ENCODE peak calls at places on chromosomes 4 and X, in nine cellular contexts. S, Z, F, D, W, R, X, E and M are unnamed samples.

GRCh38 chrX:119736206-119736764 is 22.1 kb upstream of the SOWAHD start:
- DNase-seq in S (no peak), Z (no peak), F (no peak), D (no peak), W (no peak), R (no peak), X (no peak), E (no peak), M (no peak)

GRCh38 chrX:102959471-102959870 is 22.4 kb downstream of the RAB40AL start:
- DNase-seq in S (peak), Z (peak), F (no peak), D (no peak), W (no peak), R (no peak), X (no peak), E (no peak), M (no peak)

GRCh38 chr4:173526034-173526482 is 4.0 kb downstream of the HAND2 start:
- DNase-seq in S (peak), Z (no peak), F (no peak), D (no peak), W (no peak), R (no peak), X (no peak), E (no peak), M (no peak)

GRCh38 chr4:19748911-19749473 is 502.7 kb upstream of the SLIT2 start:
- DNase-seq in S (no peak), Z (no peak), F (no peak), D (no peak), W (no peak), R (no peak), X (peak), E (no peak), M (no peak)

GRCh38 chr4:77911842-77912450 is 49.3 kb downstream of the MRPL1 start:
- DNase-seq in S (no peak), Z (no peak), F (no peak), D (no peak), W (no peak), R (no peak), X (no peak), E (no peak), M (no peak)

GRCh38 chrX:361231-362145 is 25.2 kb downstream of the PPP2R3B start:
- DNase-seq in S (no peak), Z (no peak), F (no peak), D (no peak), W (no peak), R (no peak), X (no peak), E (no peak), M (no peak)

GRCh38 chr4:56674984-56675383 is 6.1 kb downstream of the HOPX start:
- DNase-seq in S (peak), Z (no peak), F (no peak), D (no peak), W (no peak), R (no peak), X (no peak), E (no peak), M (no peak)

GRCh38 chr4:107740950-107741701 is 21.1 kb upstream of the PAPSS1 start:
- DNase-seq in S (peak), Z (peak), F (no peak), D (no peak), W (no peak), R (peak), X (no peak), E (no peak), M (no peak)

GRCh38 chr4:142293536-142293935 is 552.6 kb downstream of the INPP4B start:
- DNase-seq in S (peak), Z (peak), F (no peak), D (no peak), W (no peak), R (no peak), X (no peak), E (no peak), M (no peak)

GRCh38 chrX:41468647-41469323 is 21.6 kb downstream of the NYX start:
- DNase-seq in S (peak), Z (peak), F (no peak), D (no peak), W (no peak), R (no peak), X (no peak), E (no peak), M (no peak)

GRCh38 chrX:108735087-108735679 is 1.2 kb downstream of the IRS4 start:
- DNase-seq in S (no peak), Z (no peak), F (no peak), D (no peak), W (no peak), R (no peak), X (no peak), E (no peak), M (no peak)

GRCh38 chrX:42533761-42534160 is 244.2 kb downstream of the PPP1R2C start:
- DNase-seq in S (no peak), Z (no peak), F (no peak), D (no peak), W (no peak), R (no peak), X (no peak), E (no peak), M (no peak)

GRCh38 chr4:47145630-47146029 is 114.3 kb downstream of the GABRB1 start:
- DNase-seq in S (peak), Z (peak), F (no peak), D (no peak), W (no peak), R (peak), X (no peak), E (no peak), M (no peak)

GRCh38 chr4:153465583-153465921 is 608 bp upstream of the TMEM131L start:
- DNase-seq in S (peak), Z (peak), F (no peak), D (no peak), W (peak), R (no peak), X (peak), E (no peak), M (peak)

GRCh38 chr4:168585168-168586091 is 88.6 kb downstream of the PALLD start:
- DNase-seq in S (peak), Z (peak), F (peak), D (no peak), W (peak), R (no peak), X (peak), E (no peak), M (peak)

GRCh38 chr4:187172340-187172761 is 448.7 kb upstream of the FAT1 start:
- DNase-seq in S (peak), Z (peak), F (no peak), D (no peak), W (no peak), R (peak), X (peak), E (no peak), M (peak)

GRCh38 chr4:187174749-187175148 is 451.1 kb upstream of the FAT1 start:
- DNase-seq in S (no peak), Z (no peak), F (no peak), D (no peak), W (no peak), R (no peak), X (no peak), E (no peak), M (no peak)

GRCh38 chr4:187178084-187178483 is 454.4 kb upstream of the FAT1 start:
- DNase-seq in S (no peak), Z (no peak), F (no peak), D (no peak), W (no peak), R (no peak), X (no peak), E (no peak), M (no peak)

GRCh38 chr4:187176261-187176910 is 452.7 kb upstream of the FAT1 start:
- DNase-seq in S (no peak), Z (no peak), F (no peak), D (no peak), W (no peak), R (no peak), X (no peak), E (no peak), M (no peak)

DNA sequence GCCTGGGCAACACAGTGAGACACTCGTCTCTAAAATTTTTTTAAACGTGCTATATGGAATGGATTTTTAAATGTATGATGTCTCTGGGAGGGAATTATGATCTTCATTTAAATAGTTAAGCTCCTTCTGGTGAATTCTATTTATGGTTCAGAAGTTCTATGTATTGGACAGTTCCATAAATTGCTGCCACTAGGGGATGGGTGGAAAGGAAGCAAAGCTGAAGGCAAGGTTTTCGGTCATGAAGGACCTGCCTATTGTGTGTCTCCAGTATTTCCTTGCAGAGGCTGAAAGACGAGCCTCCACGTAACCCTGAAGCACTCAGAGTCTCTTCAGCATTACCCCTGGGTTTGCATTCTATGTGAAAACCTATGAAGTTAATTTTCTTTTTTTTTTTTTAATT is 451.5 kb upstream of the FAT1 start:
- DNase-seq in S (no peak), Z (no peak), F (no peak), D (no peak), W (no peak), R (no peak), X (no peak), E (no peak), M (no peak)
- TF ChIP-seq CTCF in S (peak), Z (peak), F (no peak), D (no peak), W (no peak), R (no peak), X (no peak), E (peak), M (no peak)

DNA sequence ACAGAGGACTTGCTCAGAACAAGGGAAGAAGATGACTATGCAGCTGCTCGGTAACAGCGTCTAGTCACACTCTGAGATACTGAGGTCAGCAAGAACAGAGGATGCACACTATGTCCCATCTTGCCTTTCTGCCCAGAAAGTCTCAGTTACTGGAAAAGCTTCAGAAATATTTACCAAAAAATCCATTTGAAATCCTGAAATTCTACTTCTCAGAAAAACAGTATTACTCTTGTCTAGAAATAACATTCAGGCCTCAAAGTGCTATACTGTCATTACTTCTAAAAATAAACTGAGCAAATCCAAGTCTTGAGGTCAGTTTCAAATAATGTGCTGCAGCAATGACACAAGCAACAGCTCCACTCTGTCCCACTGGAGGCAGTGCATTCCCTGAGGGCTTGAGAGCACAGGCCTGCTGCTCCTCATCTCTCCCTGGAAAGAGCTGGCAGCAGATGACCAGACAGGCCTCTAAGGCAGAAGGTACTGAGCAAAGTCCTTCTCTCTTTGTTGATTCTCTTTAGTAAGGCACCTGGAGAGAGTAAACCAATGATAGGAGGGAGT is 76.9 kb downstream of the CAMK2D start:
- DNase-seq in S (peak), Z (peak), F (no peak), D (no peak), W (peak), R (no peak), X (no peak), E (no peak), M (no peak)
- TF ChIP-seq CTCF in S (peak), Z (peak), F (no peak), D (no peak), W (peak), R (peak), X (no peak), E (peak), M (no peak)

GRCh38 chr4:10480616-10481015 is 23.4 kb upstream of the ZNF518B start:
- DNase-seq in S (no peak), Z (no peak), F (no peak), D (no peak), W (no peak), R (no peak), X (no peak), E (no peak), M (no peak)
- TF ChIP-seq CTCF in S (no peak), Z (no peak), F (no peak), D (no peak), W (no peak), R (no peak), X (no peak), E (no peak), M (no peak)

DNA sequence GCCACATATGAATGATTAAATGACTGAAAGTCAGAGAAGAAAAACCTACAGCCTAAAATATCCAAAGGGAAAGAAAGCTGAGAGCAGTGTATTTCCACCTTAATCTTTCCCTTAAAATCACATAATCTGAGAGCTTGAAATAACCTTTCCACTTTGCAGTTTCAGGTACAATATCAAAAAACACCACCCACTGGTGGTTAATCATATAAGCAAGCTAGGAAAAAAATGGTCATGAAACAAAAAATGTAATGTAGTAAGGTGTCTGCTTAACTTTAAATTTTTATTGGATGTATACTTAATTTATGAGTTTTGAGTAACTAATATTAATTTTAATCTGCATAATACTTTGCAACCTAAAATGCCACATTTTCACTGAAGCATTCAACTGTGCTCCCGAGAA is 3.2 kb downstream of the PRDM5 start:
- DNase-seq in S (no peak), Z (no peak), F (no peak), D (no peak), W (no peak), R (no peak), X (no peak), E (no peak), M (no peak)
- TF ChIP-seq CTCF in S (peak), Z (no peak), F (no peak), D (no peak), W (no peak), R (no peak), X (no peak), E (peak), M (no peak)

GRCh38 chrX:114162068-114162735 is 421.7 kb upstream of the HTR2C start:
- DNase-seq in S (no peak), Z (no peak), F (no peak), D (no peak), W (no peak), R (no peak), X (no peak), E (no peak), M (peak)
- TF ChIP-seq CTCF in S (no peak), Z (no peak), F (no peak), D (no peak), W (no peak), R (no peak), X (no peak), E (peak), M (no peak)

DNA sequence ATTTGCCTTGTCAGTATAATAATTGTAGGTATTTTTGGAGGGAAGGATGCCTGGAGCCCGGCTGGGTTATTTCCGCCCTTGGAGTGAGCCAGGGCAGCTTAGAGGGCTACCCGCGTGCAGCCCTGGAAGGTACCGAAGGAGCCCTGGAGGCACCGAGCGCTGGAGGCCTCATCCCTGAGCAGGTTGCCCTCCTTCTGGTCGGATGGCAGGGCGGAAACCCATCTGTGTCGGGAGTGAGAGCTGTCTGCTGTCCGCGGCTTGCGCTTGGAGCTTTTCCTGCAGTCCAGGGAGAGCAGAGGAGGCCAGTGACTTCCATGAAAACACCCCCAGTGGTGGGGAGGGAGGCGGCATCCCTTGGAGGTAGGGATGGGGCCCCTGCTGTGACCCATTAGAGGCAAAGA is 122.1 kb downstream of the TBL1X start:
- DNase-seq in S (no peak), Z (no peak), F (no peak), D (no peak), W (no peak), R (no peak), X (no peak), E (no peak), M (no peak)
- TF ChIP-seq CTCF in S (no peak), Z (no peak), F (no peak), D (no peak), W (no peak), R (no peak), X (no peak), E (no peak), M (no peak)

GRCh38 chr4:127997534-127998388 is 32.6 kb downstream of the ABHD18 start:
- DNase-seq in S (peak), Z (peak), F (no peak), D (no peak), W (no peak), R (peak), X (no peak), E (no peak), M (no peak)
- TF ChIP-seq CTCF in S (peak), Z (no peak), F (no peak), D (no peak), W (no peak), R (no peak), X (no peak), E (no peak), M (no peak)